ENCODE peak calls at places on chromosomes 5 and 9, in nine cellular contexts. O, X, Q, U, S, C, L, Y and V are unnamed samples.

GRCh38 chr9:121267689-121268597 is at the start of gene GSN:
- DNase-seq in O (peak), X (peak), Q (peak), U (peak), S (peak), C (no peak), L (peak), Y (peak), V (peak)

GRCh38 chr9:74865177-74865576 is 22.5 kb downstream of the TRPM6 start:
- DNase-seq in O (no peak), X (no peak), Q (no peak), U (no peak), S (no peak), C (no peak), L (no peak), Y (no peak), V (no peak)

GRCh38 chr5:30832519-30832918 is 361.0 kb upstream of the CDH6 start:
- DNase-seq in O (no peak), X (no peak), Q (no peak), U (no peak), S (peak), C (no peak), L (no peak), Y (no peak), V (no peak)

GRCh38 chr9:93577045-93577939 is 908 bp downstream of the PHF2 start:
- DNase-seq in O (no peak), X (no peak), Q (peak), U (peak), S (no peak), C (no peak), L (peak), Y (peak), V (no peak)

GRCh38 chr9:87713278-87713989 is 12.5 kb upstream of the CTSL start:
- DNase-seq in O (no peak), X (peak), Q (peak), U (peak), S (peak), C (peak), L (no peak), Y (peak), V (no peak)

GRCh38 chr5:32095261-32095671 is 78.9 kb downstream of the GOLPH3 start:
- DNase-seq in O (no peak), X (peak), Q (no peak), U (no peak), S (peak), C (no peak), L (no peak), Y (no peak), V (no peak)

GRCh38 chr9:1722404-1722803 is 292.7 kb upstream of the SMARCA2 start:
- DNase-seq in O (no peak), X (no peak), Q (no peak), U (no peak), S (no peak), C (no peak), L (peak), Y (no peak), V (no peak)

GRCh38 chr5:139395844-139396640 is 1.1 kb upstream of the PROB1 start:
- DNase-seq in O (no peak), X (no peak), Q (no peak), U (peak), S (no peak), C (no peak), L (no peak), Y (no peak), V (no peak)

GRCh38 chr9:10055886-10056395 is 556.9 kb downstream of the PTPRD start:
- DNase-seq in O (no peak), X (no peak), Q (no peak), U (no peak), S (no peak), C (no peak), L (no peak), Y (no peak), V (no peak)

GRCh38 chr9:110371411-110372013 is 33.8 kb upstream of the TXNDC8 start:
- DNase-seq in O (no peak), X (peak), Q (no peak), U (no peak), S (peak), C (no peak), L (no peak), Y (no peak), V (no peak)

GRCh38 chr5:68250662-68251298 is 35.2 kb downstream of the PIK3R1 start:
- DNase-seq in O (no peak), X (no peak), Q (no peak), U (no peak), S (no peak), C (no peak), L (no peak), Y (no peak), V (no peak)

GRCh38 chr9:81225586-81225985 is 463.8 kb downstream of the TLE1 start:
- DNase-seq in O (no peak), X (no peak), Q (no peak), U (no peak), S (no peak), C (no peak), L (no peak), Y (no peak), V (no peak)

GRCh38 chr5:174222891-174223290 is 177.4 kb downstream of the NSG2 start:
- DNase-seq in O (no peak), X (no peak), Q (no peak), U (no peak), S (no peak), C (no peak), L (no peak), Y (no peak), V (no peak)

GRCh38 chr9:83271665-83272071 is 208.7 kb upstream of the RASEF start:
- DNase-seq in O (no peak), X (no peak), Q (no peak), U (no peak), S (peak), C (no peak), L (no peak), Y (no peak), V (no peak)

GRCh38 chr5:172168311-172168710 is 19.7 kb downstream of the STK10 start:
- DNase-seq in O (no peak), X (no peak), Q (no peak), U (no peak), S (no peak), C (no peak), L (no peak), Y (no peak), V (no peak)

GRCh38 chr9:88006511-88007290 is 32.4 kb upstream of the CDK20 start:
- DNase-seq in O (no peak), X (no peak), Q (no peak), U (no peak), S (no peak), C (no peak), L (no peak), Y (no peak), V (no peak)

GRCh38 chr5:147398860-147399259 is 111.0 kb downstream of the DPYSL3 start:
- DNase-seq in O (no peak), X (peak), Q (no peak), U (no peak), S (no peak), C (peak), L (no peak), Y (no peak), V (no peak)

GRCh38 chr5:28807230-28807629 is 1768.8 kb upstream of the CDH9 start:
- DNase-seq in O (no peak), X (peak), Q (no peak), U (peak), S (no peak), C (no peak), L (no peak), Y (no peak), V (no peak)

GRCh38 chr9:37924538-37924937 is 20.6 kb upstream of the SLC25A51 start:
- DNase-seq in O (no peak), X (no peak), Q (no peak), U (peak), S (no peak), C (no peak), L (no peak), Y (no peak), V (no peak)

GRCh38 chr5:74418709-74419108 is 221.8 kb downstream of the ENC1 start:
- DNase-seq in O (no peak), X (no peak), Q (peak), U (no peak), S (no peak), C (no peak), L (no peak), Y (no peak), V (no peak)

GRCh38 chr9:4299006-4299795 is 667 bp downstream of the GLIS3 start:
- DNase-seq in O (peak), X (peak), Q (peak), U (peak), S (peak), C (no peak), L (peak), Y (peak), V (peak)

GRCh38 chr5:145971701-145972100 is 35.3 kb downstream of the SH3RF2 start:
- DNase-seq in O (no peak), X (no peak), Q (no peak), U (no peak), S (no peak), C (no peak), L (no peak), Y (no peak), V (no peak)

GRCh38 chr9:118643118-118643517 is 726.1 kb downstream of the BRINP1 start:
- DNase-seq in O (peak), X (peak), Q (no peak), U (no peak), S (no peak), C (no peak), L (no peak), Y (peak), V (no peak)

GRCh38 chr9:130414910-130415746 is 29.6 kb upstream of the ASS1 start:
- DNase-seq in O (no peak), X (no peak), Q (peak), U (no peak), S (peak), C (no peak), L (no peak), Y (no peak), V (no peak)

GRCh38 chr9:130418776-130419175 is 26.0 kb upstream of the ASS1 start:
- DNase-seq in O (no peak), X (no peak), Q (no peak), U (no peak), S (no peak), C (no peak), L (no peak), Y (no peak), V (no peak)

GRCh38 chr9:130414081-130414731 is 30.6 kb upstream of the ASS1 start:
- DNase-seq in O (no peak), X (no peak), Q (peak), U (no peak), S (no peak), C (no peak), L (no peak), Y (no peak), V (no peak)

GRCh38 chr9:130419521-130420035 is 25.2 kb upstream of the ASS1 start:
- DNase-seq in O (no peak), X (no peak), Q (no peak), U (no peak), S (no peak), C (no peak), L (no peak), Y (no peak), V (no peak)

GRCh38 chr9:130417602-130418001 is 27.2 kb upstream of the ASS1 start:
- DNase-seq in O (no peak), X (no peak), Q (no peak), U (peak), S (no peak), C (no peak), L (no peak), Y (no peak), V (no peak)
- TF ChIP-seq CTCF in O (no peak), X (no peak), Q (peak), U (peak), S (no peak), C (no peak), L (peak), Y (no peak), V (no peak)

DNA sequence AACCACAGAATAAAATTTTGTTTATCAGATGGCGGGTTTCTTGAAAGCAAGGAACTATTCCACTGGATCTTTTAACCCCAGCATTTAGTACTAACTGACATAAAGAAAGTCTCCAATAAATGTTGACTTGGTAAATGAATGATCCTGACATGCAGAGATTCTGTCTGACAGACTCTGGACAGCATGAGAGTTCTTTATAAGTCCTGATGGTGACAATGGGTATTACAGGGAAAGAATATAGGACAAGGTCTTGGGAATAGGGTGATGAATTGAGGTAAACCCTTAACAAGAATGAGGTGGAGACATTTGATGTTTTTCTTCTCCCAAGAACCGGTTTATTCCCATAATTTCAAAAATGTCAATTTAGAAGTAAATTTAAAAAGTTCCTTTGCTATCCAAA is 453.9 kb downstream of the TUSC1 start:
- DNase-seq in O (no peak), X (no peak), Q (no peak), U (no peak), S (no peak), C (no peak), L (no peak), Y (no peak), V (no peak)
- TF ChIP-seq CTCF in O (peak), X (no peak), Q (no peak), U (no peak), S (no peak), C (no peak), L (no peak), Y (no peak), V (no peak)

DNA sequence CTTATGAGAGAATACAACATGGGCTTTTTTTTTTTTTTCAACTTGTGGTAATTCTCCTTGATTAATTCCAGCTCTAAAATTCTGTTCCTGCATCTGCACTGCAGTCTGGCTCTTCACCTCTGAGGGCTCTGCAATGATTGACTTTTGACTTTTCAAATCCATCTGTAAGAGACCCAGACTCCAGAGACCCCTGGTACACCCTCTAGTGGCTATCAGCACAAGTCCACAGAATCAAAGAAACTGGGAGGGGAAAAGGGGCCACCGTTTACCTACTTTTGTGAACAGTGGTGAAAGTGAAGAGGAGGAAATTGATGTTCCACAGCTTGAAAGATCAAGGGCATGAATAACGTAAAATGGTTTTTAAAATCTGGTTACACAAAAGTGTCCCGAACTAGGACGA is 151.6 kb downstream of the SLIT3 start:
- DNase-seq in O (no peak), X (no peak), Q (no peak), U (no peak), S (no peak), C (no peak), L (no peak), Y (no peak), V (no peak)
- TF ChIP-seq CTCF in O (peak), X (no peak), Q (no peak), U (peak), S (no peak), C (peak), L (peak), Y (no peak), V (no peak)

GRCh38 chr5:163260961-163261360 is 176.4 kb upstream of the CCNG1 start:
- DNase-seq in O (no peak), X (no peak), Q (no peak), U (no peak), S (no peak), C (no peak), L (no peak), Y (no peak), V (no peak)
- TF ChIP-seq CTCF in O (no peak), X (no peak), Q (no peak), U (no peak), S (no peak), C (no peak), L (no peak), Y (no peak), V (no peak)

DNA sequence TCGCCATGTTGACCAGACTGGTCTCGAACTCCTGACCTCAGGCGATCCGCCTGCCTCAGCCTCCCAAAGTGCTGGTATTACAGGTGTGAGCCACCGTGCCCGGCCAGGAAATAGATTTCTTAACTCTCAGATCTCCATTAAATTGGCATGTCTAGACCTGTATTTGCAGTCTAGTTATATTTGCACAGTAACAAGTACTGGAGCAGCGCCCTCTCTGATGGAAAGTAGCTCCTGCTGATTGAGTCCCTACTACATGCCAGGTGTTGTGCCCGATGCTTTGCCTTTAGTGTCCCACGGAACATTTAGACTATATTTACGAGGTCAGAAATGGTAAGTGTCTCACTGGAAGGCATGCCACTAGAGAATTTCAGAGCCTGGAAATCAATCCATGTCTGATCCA is 15.8 kb upstream of the TMED9 start:
- DNase-seq in O (no peak), X (no peak), Q (no peak), U (no peak), S (no peak), C (no peak), L (no peak), Y (no peak), V (no peak)
- TF ChIP-seq CTCF in O (peak), X (no peak), Q (no peak), U (no peak), S (no peak), C (no peak), L (no peak), Y (no peak), V (no peak)

GRCh38 chr5:13480834-13481233 is 463.7 kb downstream of the DNAH5 start:
- DNase-seq in O (no peak), X (no peak), Q (no peak), U (no peak), S (no peak), C (no peak), L (no peak), Y (no peak), V (no peak)

GRCh38 chr5:13477118-13477737 is 467.3 kb downstream of the DNAH5 start:
- DNase-seq in O (no peak), X (peak), Q (no peak), U (no peak), S (peak), C (no peak), L (no peak), Y (no peak), V (no peak)

DNA sequence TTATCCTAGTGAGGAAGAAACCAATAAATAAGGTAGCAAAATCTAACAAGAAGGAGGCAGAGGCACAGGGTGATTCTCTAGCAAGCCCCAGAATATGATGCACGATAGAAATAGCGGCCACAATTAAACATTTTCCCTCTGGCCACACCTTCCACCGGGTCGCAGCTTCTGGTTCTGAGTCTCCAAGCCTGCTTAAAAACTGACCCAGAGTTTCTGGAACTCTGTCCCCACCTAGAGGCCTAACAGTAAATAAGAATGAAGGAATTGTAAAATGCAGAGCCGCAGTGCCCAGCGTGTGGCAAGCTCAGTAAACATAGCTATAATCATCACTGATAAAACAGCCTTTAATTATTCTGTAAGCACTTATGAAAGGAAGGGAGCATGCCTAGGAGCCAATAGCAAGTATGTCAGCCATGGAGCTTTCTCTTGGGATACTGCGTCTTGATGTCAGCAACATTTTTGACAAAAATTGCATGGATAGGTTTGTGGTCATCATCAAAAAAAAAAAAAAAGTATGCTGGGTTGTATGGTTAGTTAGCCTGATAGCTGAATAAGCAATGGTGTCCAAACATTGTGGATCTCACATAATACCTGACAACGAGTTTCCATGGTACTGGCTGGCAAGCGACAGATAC is 465.5 kb downstream of the DNAH5 start:
- DNase-seq in O (peak), X (peak), Q (no peak), U (peak), S (peak), C (peak), L (peak), Y (no peak), V (no peak)
- TF ChIP-seq CTCF in O (peak), X (no peak), Q (peak), U (peak), S (peak), C (peak), L (peak), Y (peak), V (peak)

DNA sequence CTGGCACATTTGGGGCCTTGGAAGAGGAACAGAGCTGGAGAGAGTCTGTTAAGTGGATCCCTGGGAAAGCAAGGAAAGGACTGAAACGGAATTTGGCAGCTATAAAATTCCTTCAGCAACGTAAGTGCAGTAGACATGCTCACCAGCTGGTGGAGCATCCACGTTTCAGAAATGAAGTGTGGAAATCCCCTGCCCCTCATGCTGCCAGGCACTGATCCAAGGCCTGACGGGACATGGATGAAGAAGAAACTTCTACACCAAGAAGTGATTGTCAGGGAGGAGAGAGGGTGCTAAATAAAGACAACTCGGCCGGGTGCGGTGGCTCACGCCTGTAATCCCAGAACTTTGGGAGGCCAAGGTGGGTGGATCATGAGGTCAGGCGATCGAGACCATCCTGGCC is 209.3 kb downstream of the ROR2 start:
- DNase-seq in O (no peak), X (peak), Q (peak), U (peak), S (peak), C (no peak), L (no peak), Y (no peak), V (no peak)
- TF ChIP-seq CTCF in O (no peak), X (peak), Q (peak), U (peak), S (peak), C (no peak), L (no peak), Y (no peak), V (no peak)

DNA sequence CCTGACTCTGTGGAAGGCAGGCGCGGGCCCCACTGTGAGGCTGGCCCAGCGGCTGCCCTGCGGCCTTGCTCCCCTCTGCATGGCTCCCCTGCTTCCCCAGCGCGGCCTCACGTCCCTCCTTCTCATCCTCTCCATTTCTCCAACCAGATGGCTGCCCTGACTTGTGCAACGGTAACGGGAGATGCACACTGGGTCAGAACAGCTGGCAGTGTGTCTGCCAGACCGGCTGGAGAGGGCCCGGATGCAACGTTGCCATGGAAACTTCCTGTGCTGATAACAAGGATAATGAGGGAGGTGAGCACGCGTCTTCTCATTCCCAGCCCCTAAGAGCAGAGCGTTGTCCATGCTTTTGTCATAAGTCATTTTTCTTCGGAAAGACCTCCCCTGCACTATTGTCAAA is 129.0 kb upstream of the WWC1 start:
- DNase-seq in O (no peak), X (no peak), Q (no peak), U (no peak), S (no peak), C (no peak), L (no peak), Y (no peak), V (no peak)
- TF ChIP-seq CTCF in O (no peak), X (no peak), Q (no peak), U (no peak), S (no peak), C (no peak), L (no peak), Y (no peak), V (no peak)